ENCODE peak calls at places on chromosomes 3 and 15, in eight cellular contexts. Z is stimulated activated CD4-positive, alpha-beta T cell treated with anti-CD3 and anti-CD28 coated beads, Interleukin-1b, Interleukin-23, amount 100 ng/mL, for 24 hours; J is skeletal muscle cell; G is activated T-helper 9 cell treated with anti-CD3 and anti-CD28 coated beads, Interleukin-2, amount 50 U/mL, for 16 hours; V is stomach; S is brain microvascular endothelial cell; R is psoas muscle; Y is pancreas. E is an unnamed sample.

GRCh38 chr3:151925419-151925818 is 52.0 kb downstream of the SUCNR1 start:
- DNase-seq in Z (no peak), J (no peak), G (no peak), V (no peak), S (peak), R (no peak), Y (no peak), E (no peak)

GRCh38 chr3:177281292-177281942 is 84.1 kb upstream of the TBL1XR1 start:
- DNase-seq in Z (no peak), J (no peak), G (no peak), V (no peak), S (no peak), R (no peak), Y (no peak), E (no peak)

GRCh38 chr3:31275038-31275562 is 257.6 kb upstream of the STT3B start:
- DNase-seq in Z (no peak), J (peak), G (no peak), V (peak), S (peak), R (no peak), Y (no peak), E (no peak)

GRCh38 chr15:88878720-88879184 is 16.6 kb downstream of the HAPLN3 start:
- DNase-seq in Z (no peak), J (no peak), G (no peak), V (peak), S (peak), R (no peak), Y (peak), E (no peak)

GRCh38 chr3:188520466-188520865 is 366.5 kb downstream of the LPP start:
- DNase-seq in Z (no peak), J (peak), G (no peak), V (no peak), S (no peak), R (no peak), Y (no peak), E (no peak)

GRCh38 chr3:25021816-25022215 is 406.2 kb upstream of the RARB start:
- DNase-seq in Z (no peak), J (no peak), G (no peak), V (no peak), S (peak), R (no peak), Y (no peak), E (no peak)

GRCh38 chr15:68578175-68578959 is 426 bp upstream of the CORO2B start:
- DNase-seq in Z (no peak), J (no peak), G (peak), V (peak), S (peak), R (peak), Y (peak), E (no peak)

GRCh38 chr3:162491957-162492356 is 995.3 kb downstream of the OTOL1 start:
- DNase-seq in Z (no peak), J (peak), G (no peak), V (no peak), S (no peak), R (no peak), Y (no peak), E (no peak)

GRCh38 chr15:67311751-67312150 is 57.2 kb downstream of the IQCH start:
- DNase-seq in Z (no peak), J (no peak), G (no peak), V (no peak), S (no peak), R (no peak), Y (no peak), E (no peak)

GRCh38 chr15:94028809-94029208 is 202.6 kb upstream of the MCTP2 start:
- DNase-seq in Z (no peak), J (no peak), G (no peak), V (no peak), S (no peak), R (no peak), Y (no peak), E (no peak)

GRCh38 chr3:30720586-30721313 is 114.3 kb downstream of the TGFBR2 start:
- DNase-seq in Z (no peak), J (no peak), G (no peak), V (no peak), S (peak), R (no peak), Y (no peak), E (no peak)

GRCh38 chr3:112086018-112086854 is at the start of gene C3orf52:
- DNase-seq in Z (peak), J (no peak), G (peak), V (peak), S (peak), R (peak), Y (peak), E (peak)